ENCODE peak calls at places on chromosomes 1 and 21, in seven cellular contexts. One of them, this sample, is unnamed.

GRCh38 chr1:21956720-21957552 is 19.8 kb upstream of the HSPG2 start:
- DNase-seq in fibroblast of lung: peak
- DNase-seq in tibial artery: peak
- DNase-seq in GM20000: no peak
- DNase-seq in breast epithelium: peak
- DNase-seq in progenitor cell of endocrine pancreas: no peak
- DNase-seq in activated CD8-positive, alpha-beta T cell treated with anti-CD3 and anti-CD28 coated beads for 36 hours: peak
- DNase-seq in this sample: no peak

GRCh38 chr1:174258148-174258550 is 98.8 kb downstream of the RABGAP1L start:
- DNase-seq in fibroblast of lung: peak
- DNase-seq in tibial artery: no peak
- DNase-seq in GM20000: peak
- DNase-seq in breast epithelium: no peak
- DNase-seq in progenitor cell of endocrine pancreas: no peak
- DNase-seq in activated CD8-positive, alpha-beta T cell treated with anti-CD3 and anti-CD28 coated beads for 36 hours: peak
- DNase-seq in this sample: peak

GRCh38 chr1:196454792-196455191 is 153.4 kb downstream of the KCNT2 start:
- DNase-seq in fibroblast of lung: no peak
- DNase-seq in tibial artery: no peak
- DNase-seq in GM20000: no peak
- DNase-seq in breast epithelium: no peak
- DNase-seq in progenitor cell of endocrine pancreas: no peak
- DNase-seq in activated CD8-positive, alpha-beta T cell treated with anti-CD3 and anti-CD28 coated beads for 36 hours: no peak
- DNase-seq in this sample: no peak

GRCh38 chr1:182890927-182891610 is 51.9 kb downstream of the DHX9 start:
- DNase-seq in fibroblast of lung: no peak
- DNase-seq in tibial artery: no peak
- DNase-seq in GM20000: no peak
- DNase-seq in breast epithelium: no peak
- DNase-seq in progenitor cell of endocrine pancreas: no peak
- DNase-seq in activated CD8-positive, alpha-beta T cell treated with anti-CD3 and anti-CD28 coated beads for 36 hours: no peak
- DNase-seq in this sample: no peak

GRCh38 chr1:86981482-86982311 is 67.3 kb downstream of the HS2ST1 start:
- DNase-seq in fibroblast of lung: no peak
- DNase-seq in tibial artery: no peak
- DNase-seq in GM20000: no peak
- DNase-seq in breast epithelium: no peak
- DNase-seq in progenitor cell of endocrine pancreas: no peak
- DNase-seq in activated CD8-positive, alpha-beta T cell treated with anti-CD3 and anti-CD28 coated beads for 36 hours: no peak
- DNase-seq in this sample: no peak

GRCh38 chr1:92244376-92244775 is 26.7 kb downstream of the C1orf146 start:
- DNase-seq in fibroblast of lung: peak
- DNase-seq in tibial artery: no peak
- DNase-seq in GM20000: no peak
- DNase-seq in breast epithelium: no peak
- DNase-seq in progenitor cell of endocrine pancreas: no peak
- DNase-seq in activated CD8-positive, alpha-beta T cell treated with anti-CD3 and anti-CD28 coated beads for 36 hours: no peak
- DNase-seq in this sample: no peak

GRCh38 chr1:218347316-218347712 is 2.2 kb downstream of the TGFB2 start:
- DNase-seq in fibroblast of lung: peak
- DNase-seq in tibial artery: no peak
- DNase-seq in GM20000: no peak
- DNase-seq in breast epithelium: no peak
- DNase-seq in progenitor cell of endocrine pancreas: no peak
- DNase-seq in activated CD8-positive, alpha-beta T cell treated with anti-CD3 and anti-CD28 coated beads for 36 hours: peak
- DNase-seq in this sample: peak

GRCh38 chr1:51343624-51344023 is 13.3 kb upstream of the TTC39A start:
- DNase-seq in fibroblast of lung: no peak
- DNase-seq in tibial artery: no peak
- DNase-seq in GM20000: no peak
- DNase-seq in breast epithelium: no peak
- DNase-seq in progenitor cell of endocrine pancreas: no peak
- DNase-seq in activated CD8-positive, alpha-beta T cell treated with anti-CD3 and anti-CD28 coated beads for 36 hours: no peak
- DNase-seq in this sample: no peak

GRCh38 chr1:214401666-214402065 is 120.7 kb downstream of the SMYD2 start:
- DNase-seq in fibroblast of lung: peak
- DNase-seq in tibial artery: no peak
- DNase-seq in GM20000: no peak
- DNase-seq in breast epithelium: no peak
- DNase-seq in progenitor cell of endocrine pancreas: no peak
- DNase-seq in activated CD8-positive, alpha-beta T cell treated with anti-CD3 and anti-CD28 coated beads for 36 hours: no peak
- DNase-seq in this sample: no peak

GRCh38 chr1:240455228-240455821 is 156.6 kb downstream of the GREM2 start:
- DNase-seq in fibroblast of lung: no peak
- DNase-seq in tibial artery: no peak
- DNase-seq in GM20000: no peak
- DNase-seq in breast epithelium: no peak
- DNase-seq in progenitor cell of endocrine pancreas: no peak
- DNase-seq in activated CD8-positive, alpha-beta T cell treated with anti-CD3 and anti-CD28 coated beads for 36 hours: no peak
- DNase-seq in this sample: no peak

GRCh38 chr1:183089025-183089639 is 65.9 kb downstream of the LAMC1 start:
- DNase-seq in fibroblast of lung: no peak
- DNase-seq in tibial artery: no peak
- DNase-seq in GM20000: no peak
- DNase-seq in breast epithelium: no peak
- DNase-seq in progenitor cell of endocrine pancreas: no peak
- DNase-seq in activated CD8-positive, alpha-beta T cell treated with anti-CD3 and anti-CD28 coated beads for 36 hours: no peak
- DNase-seq in this sample: no peak

GRCh38 chr1:11493972-11494655 is 15.2 kb downstream of the DISP3 start:
- DNase-seq in fibroblast of lung: no peak
- DNase-seq in tibial artery: no peak
- DNase-seq in GM20000: no peak
- DNase-seq in breast epithelium: no peak
- DNase-seq in progenitor cell of endocrine pancreas: no peak
- DNase-seq in activated CD8-positive, alpha-beta T cell treated with anti-CD3 and anti-CD28 coated beads for 36 hours: no peak
- DNase-seq in this sample: no peak

GRCh38 chr21:18832950-18833349 is 429.4 kb upstream of the TMPRSS15 start:
- DNase-seq in fibroblast of lung: peak
- DNase-seq in tibial artery: no peak
- DNase-seq in GM20000: no peak
- DNase-seq in breast epithelium: no peak
- DNase-seq in progenitor cell of endocrine pancreas: no peak
- DNase-seq in activated CD8-positive, alpha-beta T cell treated with anti-CD3 and anti-CD28 coated beads for 36 hours: no peak
- DNase-seq in this sample: no peak

GRCh38 chr1:39167632-39168209 is 36.8 kb upstream of the MACF1 start:
- DNase-seq in fibroblast of lung: peak
- DNase-seq in tibial artery: no peak
- DNase-seq in GM20000: no peak
- DNase-seq in breast epithelium: no peak
- DNase-seq in progenitor cell of endocrine pancreas: no peak
- DNase-seq in activated CD8-positive, alpha-beta T cell treated with anti-CD3 and anti-CD28 coated beads for 36 hours: no peak
- DNase-seq in this sample: no peak

GRCh38 chr21:27536319-27536718 is 569.4 kb upstream of the ADAMTS5 start:
- DNase-seq in fibroblast of lung: peak
- DNase-seq in tibial artery: no peak
- DNase-seq in GM20000: no peak
- DNase-seq in breast epithelium: no peak
- DNase-seq in progenitor cell of endocrine pancreas: no peak
- DNase-seq in activated CD8-positive, alpha-beta T cell treated with anti-CD3 and anti-CD28 coated beads for 36 hours: no peak
- DNase-seq in this sample: no peak

GRCh38 chr1:58592521-58593134 is 15.6 kb upstream of the TACSTD2 start:
- DNase-seq in fibroblast of lung: peak
- DNase-seq in tibial artery: peak
- DNase-seq in GM20000: no peak
- DNase-seq in breast epithelium: peak
- DNase-seq in progenitor cell of endocrine pancreas: peak
- DNase-seq in activated CD8-positive, alpha-beta T cell treated with anti-CD3 and anti-CD28 coated beads for 36 hours: no peak
- DNase-seq in this sample: peak

GRCh38 chr1:7524681-7525340 is 246.3 kb upstream of the VAMP3 start:
- DNase-seq in fibroblast of lung: no peak
- DNase-seq in tibial artery: no peak
- DNase-seq in GM20000: no peak
- DNase-seq in breast epithelium: no peak
- DNase-seq in progenitor cell of endocrine pancreas: no peak
- DNase-seq in activated CD8-positive, alpha-beta T cell treated with anti-CD3 and anti-CD28 coated beads for 36 hours: no peak
- DNase-seq in this sample: no peak

GRCh38 chr1:6998267-6998666 is 213.0 kb downstream of the CAMTA1 start:
- DNase-seq in fibroblast of lung: no peak
- DNase-seq in tibial artery: no peak
- DNase-seq in GM20000: no peak
- DNase-seq in breast epithelium: no peak
- DNase-seq in progenitor cell of endocrine pancreas: no peak
- DNase-seq in activated CD8-positive, alpha-beta T cell treated with anti-CD3 and anti-CD28 coated beads for 36 hours: no peak
- DNase-seq in this sample: no peak

GRCh38 chr1:109295712-109296415 is 10.9 kb downstream of the MYBPHL start:
- DNase-seq in fibroblast of lung: no peak
- DNase-seq in tibial artery: no peak
- DNase-seq in GM20000: no peak
- DNase-seq in breast epithelium: no peak
- DNase-seq in progenitor cell of endocrine pancreas: no peak
- DNase-seq in activated CD8-positive, alpha-beta T cell treated with anti-CD3 and anti-CD28 coated beads for 36 hours: no peak
- DNase-seq in this sample: no peak
- TF ChIP-seq CTCF in fibroblast of lung: no peak
- TF ChIP-seq CTCF in tibial artery: no peak
- TF ChIP-seq CTCF in GM20000: no peak
- TF ChIP-seq CTCF in breast epithelium: no peak
- TF ChIP-seq CTCF in progenitor cell of endocrine pancreas: no peak
- TF ChIP-seq CTCF in activated CD8-positive, alpha-beta T cell treated with anti-CD3 and anti-CD28 coated beads for 36 hours: no peak
- TF ChIP-seq CTCF in this sample: no peak

DNA sequence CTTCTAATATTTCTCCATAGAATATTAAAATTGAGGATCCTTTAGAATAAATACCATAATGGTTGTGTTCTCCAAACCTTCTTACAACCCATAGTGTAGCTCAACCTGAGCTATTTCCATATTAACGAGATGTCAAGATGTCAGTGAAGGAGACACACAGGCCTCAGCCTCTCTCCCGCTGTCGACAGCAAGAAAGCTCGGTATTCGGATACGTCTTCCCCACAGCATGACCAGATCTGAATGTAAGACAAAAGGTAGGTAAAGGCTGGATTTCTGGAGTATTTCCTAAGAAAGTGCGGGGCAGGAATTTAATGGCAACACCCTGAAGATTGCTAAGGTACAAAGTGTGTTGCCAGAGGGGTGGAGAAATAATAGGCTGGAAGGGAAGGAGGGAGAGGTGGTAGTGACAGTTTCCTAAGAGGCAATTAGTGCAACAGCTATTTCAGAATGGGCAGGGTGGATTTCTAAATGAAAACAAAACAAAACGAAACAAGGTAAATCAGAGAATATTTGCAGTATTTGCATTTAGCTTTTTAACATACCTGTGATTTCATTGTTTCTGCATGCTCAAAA is 1.7 kb downstream of the ADSS2 start:
- DNase-seq in fibroblast of lung: no peak
- DNase-seq in tibial artery: no peak
- DNase-seq in GM20000: no peak
- DNase-seq in breast epithelium: no peak
- DNase-seq in progenitor cell of endocrine pancreas: no peak
- DNase-seq in activated CD8-positive, alpha-beta T cell treated with anti-CD3 and anti-CD28 coated beads for 36 hours: no peak
- DNase-seq in this sample: no peak
- TF ChIP-seq CTCF in fibroblast of lung: no peak
- TF ChIP-seq CTCF in tibial artery: no peak
- TF ChIP-seq CTCF in GM20000: no peak
- TF ChIP-seq CTCF in breast epithelium: no peak
- TF ChIP-seq CTCF in progenitor cell of endocrine pancreas: no peak
- TF ChIP-seq CTCF in activated CD8-positive, alpha-beta T cell treated with anti-CD3 and anti-CD28 coated beads for 36 hours: no peak
- TF ChIP-seq CTCF in this sample: no peak

GRCh38 chr1:180502361-180503273 is at the start of gene ACBD6:
- DNase-seq in fibroblast of lung: peak
- DNase-seq in tibial artery: peak
- DNase-seq in GM20000: peak
- DNase-seq in breast epithelium: peak
- DNase-seq in progenitor cell of endocrine pancreas: peak
- DNase-seq in activated CD8-positive, alpha-beta T cell treated with anti-CD3 and anti-CD28 coated beads for 36 hours: peak
- DNase-seq in this sample: peak
- TF ChIP-seq CTCF in fibroblast of lung: no peak
- TF ChIP-seq CTCF in tibial artery: peak
- TF ChIP-seq CTCF in GM20000: no peak
- TF ChIP-seq CTCF in breast epithelium: no peak
- TF ChIP-seq CTCF in progenitor cell of endocrine pancreas: peak
- TF ChIP-seq CTCF in activated CD8-positive, alpha-beta T cell treated with anti-CD3 and anti-CD28 coated beads for 36 hours: no peak
- TF ChIP-seq CTCF in this sample: no peak

DNA sequence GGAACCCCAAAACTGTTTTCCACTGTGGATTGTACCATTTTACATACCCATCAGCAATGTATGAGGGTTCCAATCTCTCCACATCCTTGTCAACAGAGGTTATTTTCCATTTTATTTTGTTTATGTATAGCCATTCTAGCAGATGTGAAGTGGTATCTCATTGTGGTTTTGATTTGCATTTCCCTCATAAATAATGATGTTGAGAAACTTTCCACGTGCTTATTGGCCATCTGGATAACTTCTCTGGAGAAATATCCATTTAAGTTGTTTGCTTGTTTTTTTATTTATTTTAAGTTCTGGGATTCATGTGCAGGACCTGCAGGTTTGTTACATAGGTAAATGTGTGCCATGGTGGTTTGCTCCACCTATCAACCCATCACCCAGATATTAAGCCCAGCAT is 280.2 kb upstream of the USP25 start:
- DNase-seq in fibroblast of lung: no peak
- DNase-seq in tibial artery: no peak
- DNase-seq in GM20000: no peak
- DNase-seq in breast epithelium: no peak
- DNase-seq in progenitor cell of endocrine pancreas: no peak
- DNase-seq in activated CD8-positive, alpha-beta T cell treated with anti-CD3 and anti-CD28 coated beads for 36 hours: no peak
- DNase-seq in this sample: no peak
- TF ChIP-seq CTCF in fibroblast of lung: no peak
- TF ChIP-seq CTCF in tibial artery: no peak
- TF ChIP-seq CTCF in GM20000: no peak
- TF ChIP-seq CTCF in breast epithelium: no peak
- TF ChIP-seq CTCF in progenitor cell of endocrine pancreas: no peak
- TF ChIP-seq CTCF in activated CD8-positive, alpha-beta T cell treated with anti-CD3 and anti-CD28 coated beads for 36 hours: no peak
- TF ChIP-seq CTCF in this sample: no peak

GRCh38 chr21:15064576-15065380 is at the start of gene NRIP1:
- DNase-seq in fibroblast of lung: peak
- DNase-seq in tibial artery: peak
- DNase-seq in GM20000: peak
- DNase-seq in breast epithelium: peak
- DNase-seq in progenitor cell of endocrine pancreas: peak
- DNase-seq in activated CD8-positive, alpha-beta T cell treated with anti-CD3 and anti-CD28 coated beads for 36 hours: peak
- DNase-seq in this sample: peak
- TF ChIP-seq CTCF in fibroblast of lung: no peak
- TF ChIP-seq CTCF in tibial artery: peak
- TF ChIP-seq CTCF in GM20000: no peak
- TF ChIP-seq CTCF in breast epithelium: no peak
- TF ChIP-seq CTCF in progenitor cell of endocrine pancreas: no peak
- TF ChIP-seq CTCF in activated CD8-positive, alpha-beta T cell treated with anti-CD3 and anti-CD28 coated beads for 36 hours: no peak
- TF ChIP-seq CTCF in this sample: no peak

DNA sequence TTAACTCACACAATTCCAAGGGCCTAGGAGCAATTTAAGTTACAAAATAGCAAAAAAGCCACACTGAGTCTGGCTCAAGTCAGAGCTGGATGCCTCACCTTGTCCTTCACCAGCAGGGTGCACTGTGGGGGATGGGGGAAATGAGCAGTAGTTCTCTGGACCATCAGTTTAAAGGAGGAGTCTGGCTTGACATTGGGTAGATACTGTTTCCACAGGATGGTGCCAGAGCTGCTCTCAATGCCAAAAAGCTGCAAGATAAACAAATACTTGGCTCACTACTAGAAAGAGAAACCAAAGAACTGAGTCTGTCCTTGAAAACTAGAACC is 18.8 kb downstream of the EMC1 start:
- DNase-seq in fibroblast of lung: peak
- DNase-seq in tibial artery: peak
- DNase-seq in GM20000: no peak
- DNase-seq in breast epithelium: no peak
- DNase-seq in progenitor cell of endocrine pancreas: no peak
- DNase-seq in activated CD8-positive, alpha-beta T cell treated with anti-CD3 and anti-CD28 coated beads for 36 hours: no peak
- DNase-seq in this sample: no peak
- TF ChIP-seq CTCF in fibroblast of lung: peak
- TF ChIP-seq CTCF in tibial artery: no peak
- TF ChIP-seq CTCF in GM20000: no peak
- TF ChIP-seq CTCF in breast epithelium: no peak
- TF ChIP-seq CTCF in progenitor cell of endocrine pancreas: no peak
- TF ChIP-seq CTCF in activated CD8-positive, alpha-beta T cell treated with anti-CD3 and anti-CD28 coated beads for 36 hours: no peak
- TF ChIP-seq CTCF in this sample: no peak

GRCh38 chr1:162023547-162024501 is at the start of gene OLFML2B:
- DNase-seq in fibroblast of lung: peak
- DNase-seq in tibial artery: peak
- DNase-seq in GM20000: peak
- DNase-seq in breast epithelium: no peak
- DNase-seq in progenitor cell of endocrine pancreas: peak
- DNase-seq in activated CD8-positive, alpha-beta T cell treated with anti-CD3 and anti-CD28 coated beads for 36 hours: peak
- DNase-seq in this sample: peak
- TF ChIP-seq CTCF in fibroblast of lung: peak
- TF ChIP-seq CTCF in tibial artery: peak
- TF ChIP-seq CTCF in GM20000: no peak
- TF ChIP-seq CTCF in breast epithelium: no peak
- TF ChIP-seq CTCF in progenitor cell of endocrine pancreas: no peak
- TF ChIP-seq CTCF in activated CD8-positive, alpha-beta T cell treated with anti-CD3 and anti-CD28 coated beads for 36 hours: no peak
- TF ChIP-seq CTCF in this sample: no peak